ENCODE peak calls at places on chromosomes 4 and X, in six cellular contexts. J, E, O, L, P and X are unnamed samples. For H3K27me3 and H3K4me1, the result is how much of the 10 kb centered on the place peaks cover.

GRCh38 chr4:170497729-170498128 is 408.0 kb upstream of the AADAT start:
- DNase-seq in L (no peak), P (no peak), J (no peak), E (no peak), O (no peak), X (no peak)

GRCh38 chr4:87219648-87220093 is 747 bp downstream of the KLHL8 start:
- DNase-seq in P (peak), L (peak), E (no peak), O (peak), J (peak), X (no peak)

GRCh38 chr4:78788005-78788889 is 12.1 kb downstream of the BMP2K start:
- DNase-seq in L (no peak), P (no peak), O (no peak), E (no peak), J (no peak), X (no peak)

GRCh38 chr4:34664051-34664450 is 1580.3 kb downstream of the ARAP2 start:
- DNase-seq in L (no peak), E (no peak), P (no peak), O (no peak), J (no peak), X (no peak)

GRCh38 chr4:53640576-53641459 is 49.5 kb upstream of the LNX1 start:
- DNase-seq in L (peak), J (no peak), O (no peak), E (no peak), P (no peak), X (peak)

GRCh38 chrX:14291626-14292025 is 237.7 kb upstream of the GLRA2 start:
- DNase-seq in J (no peak), O (no peak), P (no peak), L (no peak), E (no peak), X (no peak)

GRCh38 chr4:88672987-88673386 is 24.6 kb downstream of the NAP1L5 start:
- DNase-seq in O (no peak), E (peak), J (no peak), P (no peak), L (no peak), X (peak)

GRCh38 chrX:39688576-39689373 is 409.0 kb downstream of the BCOR start:
- DNase-seq in E (peak), P (peak), L (peak), J (peak), O (peak), X (peak)

GRCh38 chr4:71195932-71196331 is 142.9 kb upstream of the SLC4A4 start:
- DNase-seq in L (no peak), E (no peak), O (no peak), J (no peak), P (no peak), X (no peak)

GRCh38 chrX:47218920-47219815 is 687 bp downstream of the CDK16 start:
- DNase-seq in J (peak), L (peak), O (no peak), P (peak), E (peak), X (peak)

GRCh38 chr4:159444668-159445067 is 341.8 kb downstream of the RAPGEF2 start:
- DNase-seq in O (no peak), L (no peak), P (no peak), E (peak), J (no peak), X (peak)

GRCh38 chr4:5707366-5708133 is 809 bp downstream of the EVC2 start:
- DNase-seq in E (peak), O (no peak), J (no peak), L (no peak), P (no peak), X (peak)

GRCh38 chr4:184392748-184393334 is 81.5 kb downstream of the IRF2 start:
- DNase-seq in O (peak), J (no peak), L (no peak), E (no peak), P (no peak), X (no peak)

GRCh38 chr4:20217521-20217920 is 34.2 kb upstream of the SLIT2 start:
- DNase-seq in E (no peak), P (no peak), J (no peak), L (no peak), O (no peak), X (no peak)

GRCh38 chrX:33065415-33065814 is 145.9 kb downstream of the DMD start:
- DNase-seq in P (no peak), J (no peak), E (no peak), L (no peak), O (no peak), X (no peak)

GRCh38 chr4:150136036-150136435 is 57.8 kb downstream of the DCLK2 start:
- DNase-seq in O (no peak), P (no peak), E (peak), L (no peak), J (no peak), X (no peak)

GRCh38 chr4:113908829-113909228 is 70.6 kb downstream of the ARSJ start:
- DNase-seq in P (no peak), O (no peak), J (no peak), E (no peak), L (no peak), X (peak)

GRCh38 chr4:74055096-74055495 is 16.6 kb upstream of the CXCL3 start:
- DNase-seq in E (no peak), J (peak), L (no peak), O (no peak), P (no peak), X (no peak)

GRCh38 chr4:7167706-7168105 is 24.6 kb upstream of the SORCS2 start:
- DNase-seq in E (no peak), P (peak), O (no peak), L (no peak), J (no peak), X (no peak)

GRCh38 chr4:165158762-165159161 is 46.1 kb upstream of the TMEM192 start:
- DNase-seq in E (no peak), L (no peak), O (no peak), J (no peak), P (no peak), X (no peak)

GRCh38 chr4:73259552-73260140 is 1.0 kb upstream of the ANKRD17 start:
- DNase-seq in O (no peak), L (no peak), E (no peak), J (no peak), P (no peak), X (no peak)

GRCh38 chr4:183438458-183439113 is 5.8 kb upstream of the CDKN2AIP start:
- DNase-seq in J (peak), L (no peak), P (no peak), E (peak), O (no peak), X (no peak)

GRCh38 chr4:137526681-137527080 is 5.6 kb downstream of the PCDH18 start:
- DNase-seq in P (no peak), J (no peak), E (no peak), L (no peak), O (no peak), X (no peak)

GRCh38 chr4:70703695-70704332 is 15.5 kb downstream of the UTP3 start:
- DNase-seq in P (no peak), J (peak), L (no peak), O (peak), E (peak), X (peak)

GRCh38 chr4:148923881-148924280 is 481.7 kb upstream of the NR3C2 start:
- DNase-seq in L (no peak), J (no peak), E (no peak), P (no peak), O (no peak), X (no peak)

GRCh38 chr4:71765837-71766236 is 18.0 kb downstream of the GC start:
- DNase-seq in O (no peak), J (no peak), E (no peak), P (no peak), L (no peak), X (no peak)

GRCh38 chrX:139078342-139078741 is 366.8 kb upstream of the FGF13 start:
- DNase-seq in E (no peak), P (no peak), L (no peak), J (no peak), O (no peak), X (no peak)

GRCh38 chrX:139081965-139082364 is 370.4 kb upstream of the FGF13 start:
- DNase-seq in O (no peak), E (no peak), P (no peak), J (no peak), L (no peak), X (no peak)

GRCh38 chrX:139077303-139078131 is 366.0 kb upstream of the FGF13 start:
- DNase-seq in O (no peak), E (no peak), L (no peak), J (no peak), P (no peak), X (peak)

GRCh38 chrX:139078761-139079160 is 367.2 kb upstream of the FGF13 start:
- DNase-seq in J (no peak), O (no peak), P (no peak), L (no peak), E (no peak), X (peak)

GRCh38 chrX:139079789-139080188 is 368.3 kb upstream of the FGF13 start:
- DNase-seq in J (no peak), O (no peak), E (no peak), L (no peak), P (no peak), X (no peak)
- H3K27me3 ChIP-seq in J (under half), O (under half), E (under half), L (under half), P (under half), X (under half)

GRCh38 chr4:130563891-130564418 is 1468.0 kb downstream of the C4orf33 start:
- DNase-seq in P (no peak), J (no peak), E (no peak), L (no peak), O (no peak), X (no peak)
- H3K4me1 ChIP-seq in P (under half), J (under half), E (under half), L (under half), O (under half), X (under half)

GRCh38 chr4:16914208-16914607 is 15.8 kb upstream of the LDB2 start:
- DNase-seq in J (no peak), L (no peak), O (no peak), E (peak), P (no peak), X (peak)
- TF ChIP-seq CTCF in J (no peak), L (peak), O (no peak), E (peak), P (peak), X (peak)

DNA sequence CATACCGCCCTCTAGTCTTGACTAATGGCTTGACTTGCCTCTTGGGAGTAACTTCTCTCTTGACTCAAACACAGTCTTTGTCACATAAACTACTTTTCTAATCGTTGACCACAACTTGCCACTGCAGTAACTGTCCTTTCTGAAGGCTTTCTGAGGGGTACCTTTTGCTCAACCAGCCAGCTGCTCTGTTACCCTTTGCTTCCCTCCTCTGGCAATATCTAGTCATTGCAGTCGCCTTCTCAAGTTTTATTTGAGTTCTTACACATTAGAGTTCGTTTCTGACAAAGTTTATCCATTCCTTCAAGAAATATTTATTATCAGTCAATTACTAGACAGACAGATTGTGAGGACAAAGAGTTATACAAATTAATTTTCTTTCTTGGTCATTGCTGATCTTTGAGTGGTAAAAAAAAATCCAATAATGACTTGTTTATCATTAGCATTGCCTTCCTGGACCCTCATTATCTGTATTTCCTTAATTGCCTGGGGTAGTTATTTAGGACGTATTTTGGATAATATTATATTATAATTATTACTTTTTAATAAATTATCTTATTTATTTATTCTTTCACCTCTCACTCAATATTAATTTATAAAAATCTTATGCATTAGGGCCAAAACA is 506.8 kb upstream of the PCDH10 start:
- DNase-seq in O (peak), L (no peak), P (no peak), E (peak), J (no peak), X (peak)
- H3K27me3 ChIP-seq in O (under half), L (under half), P (under half), E (under half), J (under half), X (under half)

GRCh38 chr4:146271466-146271865 is 57.1 kb downstream of the REELD1 start:
- DNase-seq in L (no peak), E (no peak), P (no peak), O (no peak), J (no peak), X (no peak)
- H3K4me1 ChIP-seq in L (under half), E (under half), P (under half), O (under half), J (under half), X (under half)

DNA sequence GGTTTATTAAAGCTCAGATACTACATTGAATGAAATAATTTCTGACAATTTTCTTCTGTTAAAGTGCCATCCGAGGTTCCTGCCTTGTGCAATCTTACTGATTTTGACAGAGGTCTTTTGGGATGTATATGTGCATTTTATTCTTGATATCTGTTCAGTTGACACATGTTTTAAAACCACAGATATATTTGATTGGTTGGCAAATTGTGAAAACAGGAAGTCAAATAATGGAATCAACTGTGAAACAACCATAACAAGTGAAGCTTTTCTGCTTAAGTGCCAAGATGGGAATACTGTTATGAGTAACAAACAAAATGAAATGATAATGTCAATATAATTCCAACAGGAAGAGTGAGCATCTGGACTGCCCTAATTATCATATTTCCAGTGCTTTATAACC is 85.0 kb upstream of the TET2 start:
- DNase-seq in O (no peak), P (no peak), L (no peak), E (no peak), J (no peak), X (peak)
- TF ChIP-seq CTCF in O (no peak), P (no peak), L (no peak), E (no peak), J (no peak), X (no peak)